ENCODE peak calls at places on chromosomes 13 and 19, in ten cellular contexts. D, C, U, V, P, G, K, R, S and Z are unnamed samples. For H3K4me1, the result is how much of the 10 kb centered on the place peaks cover.

GRCh38 chr13:37179646-37180045 is 74.2 kb upstream of the CSNK1A1L start:
- DNase-seq in D (no peak), G (no peak), S (no peak), V (no peak), R (no peak), U (no peak), C (no peak), P (no peak), K (no peak), Z (no peak)

GRCh38 chr13:85313761-85314503 is 485.3 kb downstream of the SLITRK6 start:
- DNase-seq in P (no peak), G (no peak), K (no peak), D (no peak), V (no peak), U (no peak), R (peak), C (no peak), S (no peak), Z (no peak)

GRCh38 chr13:49238621-49239020 is 9.1 kb upstream of the CDADC1 start:
- DNase-seq in S (no peak), K (no peak), G (no peak), R (no peak), V (no peak), P (no peak), D (no peak), C (no peak), U (no peak), Z (no peak)

GRCh38 chr13:64459778-64460177 is 2770.4 kb downstream of the PCDH9 start:
- DNase-seq in S (no peak), C (no peak), V (no peak), K (no peak), P (no peak), G (no peak), U (no peak), D (no peak), R (no peak), Z (no peak)

GRCh38 chr13:54852831-54853230 is 1824.2 kb downstream of the OLFM4 start:
- DNase-seq in U (no peak), P (no peak), K (no peak), V (no peak), C (no peak), D (no peak), R (no peak), G (no peak), S (no peak), Z (no peak)

GRCh38 chr13:27000686-27001085 is 170.9 kb downstream of the USP12 start:
- DNase-seq in D (no peak), U (no peak), V (no peak), P (peak), G (no peak), S (no peak), K (no peak), C (no peak), R (no peak), Z (no peak)

GRCh38 chr13:60538566-60538965 is 141.5 kb downstream of the TDRD3 start:
- DNase-seq in P (no peak), S (no peak), U (no peak), D (peak), R (no peak), C (no peak), V (no peak), K (no peak), G (no peak), Z (no peak)

GRCh38 chr13:103852036-103852435 is 785.8 kb upstream of the SLC10A2 start:
- DNase-seq in K (no peak), S (no peak), D (no peak), U (no peak), P (no peak), V (no peak), G (no peak), R (no peak), C (no peak), Z (no peak)

GRCh38 chr13:28583661-28584091 is 75.3 kb upstream of the POMP start:
- DNase-seq in D (peak), S (peak), K (no peak), V (no peak), P (no peak), C (no peak), R (no peak), G (no peak), U (no peak), Z (no peak)

GRCh38 chr13:45225370-45225769 is 24.5 kb upstream of the KCTD4 start:
- DNase-seq in S (no peak), V (no peak), G (no peak), R (no peak), K (no peak), P (no peak), U (no peak), D (no peak), C (no peak), Z (no peak)

GRCh38 chr19:10872551-10873107 is 1.3 kb downstream of the CARM1 start:
- DNase-seq in V (no peak), K (no peak), D (no peak), P (no peak), C (no peak), R (no peak), G (no peak), S (no peak), U (no peak), Z (no peak)

GRCh38 chr13:92270990-92271389 is 872.6 kb downstream of the GPC5 start:
- DNase-seq in C (no peak), V (no peak), K (no peak), U (no peak), R (no peak), S (no peak), P (no peak), G (no peak), D (no peak), Z (no peak)

GRCh38 chr13:92259523-92259922 is 861.1 kb downstream of the GPC5 start:
- DNase-seq in C (no peak), R (no peak), D (no peak), V (no peak), G (no peak), K (no peak), P (no peak), U (no peak), S (no peak), Z (no peak)

GRCh38 chr13:92260363-92260762 is 861.9 kb downstream of the GPC5 start:
- DNase-seq in C (no peak), G (no peak), U (no peak), R (no peak), D (peak), P (no peak), V (no peak), S (no peak), K (no peak), Z (no peak)

DNA sequence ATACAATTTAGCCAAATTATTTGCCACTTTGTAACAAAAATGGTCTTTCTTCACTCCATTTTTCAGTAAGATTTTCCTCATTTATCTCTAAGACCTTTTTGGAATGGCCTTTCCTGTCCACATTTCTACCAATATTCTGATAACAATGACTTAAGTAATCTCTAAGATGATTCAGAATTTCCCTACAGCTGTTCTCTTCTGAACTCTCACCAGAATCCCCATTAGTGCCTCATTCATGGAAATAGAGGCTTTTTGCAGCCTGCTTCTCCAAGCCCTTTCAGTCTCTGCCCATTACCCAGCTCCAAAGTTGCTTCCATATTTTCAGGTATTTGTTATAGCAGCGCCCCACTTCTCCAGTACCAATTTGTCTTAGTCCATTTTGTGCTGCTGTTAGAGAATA is 867.0 kb downstream of the GPC5 start:
- DNase-seq in P (no peak), D (no peak), S (no peak), U (no peak), K (no peak), C (no peak), V (no peak), R (no peak), G (no peak), Z (no peak)
- H3K4me1 ChIP-seq in P (under half), D (under half), S (under half), U (under half), K (under half), C (under half), V (under half), R (under half), G (under half), Z (under half)

DNA sequence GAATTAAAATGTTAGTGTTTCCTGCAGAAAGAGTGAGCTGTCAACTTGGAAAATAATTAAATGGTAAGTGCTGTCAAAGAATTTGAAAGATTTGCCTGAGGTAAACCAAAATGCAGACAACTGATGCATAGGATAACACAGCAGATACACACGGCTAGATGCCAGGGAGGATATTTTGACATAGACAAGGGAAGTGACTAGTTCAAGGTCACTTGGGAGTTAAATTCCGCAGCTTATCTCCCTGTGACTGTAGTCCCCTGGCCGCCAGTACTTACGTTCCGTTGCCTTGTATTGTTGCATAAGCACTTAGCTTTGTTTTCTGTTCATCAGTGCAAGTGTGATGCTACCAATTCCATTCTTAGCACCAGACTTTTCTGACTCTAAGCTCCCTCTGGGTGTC is 247.3 kb upstream of the MAB21L1 start:
- DNase-seq in P (no peak), G (no peak), R (no peak), S (no peak), K (peak), U (no peak), C (no peak), D (no peak), V (no peak), Z (no peak)
- TF ChIP-seq POLR2AphosphoS5 in P (no peak), G (no peak), R (no peak), S (no peak), K (no peak), U (no peak), C (no peak), D (no peak), V (no peak), Z (no peak)

GRCh38 chr13:79403113-79403512 is 2.9 kb downstream of the RBM26 start:
- DNase-seq in S (no peak), P (no peak), R (no peak), C (no peak), D (no peak), G (no peak), V (no peak), K (no peak), U (no peak), Z (no peak)
- H3K4me1 ChIP-seq in S (under half), P (under half), R (under half), C (under half), D (under half), G (under half), V (under half), K (half or more), U (under half), Z (half or more)

GRCh38 chr19:29098863-29099481 is 114.0 kb downstream of the UQCRFS1 start:
- DNase-seq in S (no peak), K (no peak), D (no peak), G (peak), C (no peak), R (no peak), V (no peak), P (peak), U (no peak), Z (peak)
- TF ChIP-seq POLR2AphosphoS5 in S (no peak), K (no peak), D (no peak), G (no peak), C (no peak), R (no peak), V (no peak), P (no peak), U (no peak), Z (no peak)

GRCh38 chr19:15274477-15274876 is 42.2 kb upstream of the EPHX3 start:
- DNase-seq in P (no peak), K (no peak), U (no peak), V (no peak), C (no peak), R (no peak), G (no peak), D (no peak), S (no peak), Z (no peak)

GRCh38 chr19:15280915-15281683 is 48.9 kb upstream of the EPHX3 start:
- DNase-seq in G (peak), R (no peak), S (no peak), U (peak), K (peak), V (no peak), D (no peak), C (peak), P (peak), Z (no peak)

GRCh38 chr19:15279326-15279904 is 47.2 kb upstream of the EPHX3 start:
- DNase-seq in K (no peak), G (no peak), D (no peak), V (no peak), R (no peak), P (no peak), C (no peak), S (no peak), U (no peak), Z (no peak)

GRCh38 chr19:15280048-15280725 is 47.9 kb upstream of the EPHX3 start:
- DNase-seq in G (no peak), R (no peak), C (no peak), V (no peak), U (no peak), S (no peak), D (no peak), P (no peak), K (no peak), Z (no peak)

DNA sequence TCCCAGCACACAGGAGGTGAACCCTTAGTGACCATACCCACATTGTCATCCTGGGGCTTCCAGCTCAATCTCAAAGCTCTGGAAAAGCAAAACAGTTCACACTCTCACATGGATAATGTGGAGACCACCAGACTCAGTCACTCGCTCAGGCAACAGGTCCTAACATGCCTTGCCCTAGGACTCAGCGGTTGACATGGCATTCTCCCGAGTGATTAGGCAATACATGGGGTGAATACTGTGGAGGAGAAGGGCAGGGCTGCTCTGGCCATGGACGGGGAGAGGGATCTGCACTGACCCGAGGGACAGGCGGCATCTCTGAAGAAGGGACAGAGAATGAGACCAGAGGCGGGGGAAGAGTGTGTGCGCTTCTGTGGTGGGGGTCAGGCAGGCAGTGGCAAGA is 44.4 kb upstream of the EPHX3 start:
- DNase-seq in K (no peak), G (no peak), U (no peak), V (no peak), R (no peak), D (no peak), C (no peak), P (no peak), S (no peak), Z (no peak)
- H3K4me1 ChIP-seq in K (half or more), G (half or more), U (under half), V (under half), R (under half), D (under half), C (half or more), P (under half), S (under half), Z (half or more)

GRCh38 chr13:91155512-91156114 is 191.9 kb upstream of the MIR17HG start:
- DNase-seq in V (no peak), G (no peak), C (no peak), K (no peak), S (no peak), R (no peak), D (peak), U (no peak), P (no peak), Z (no peak)
- TF ChIP-seq POLR2AphosphoS5 in V (no peak), G (no peak), C (no peak), K (no peak), S (no peak), R (no peak), D (no peak), U (no peak), P (no peak), Z (no peak)

GRCh38 chr19:54366811-54367210 is 2.1 kb upstream of the LAIR1 start:
- DNase-seq in S (no peak), C (no peak), R (no peak), V (no peak), P (no peak), G (no peak), D (no peak), K (no peak), U (no peak), Z (no peak)

GRCh38 chr19:54369082-54369691 is 4.5 kb upstream of the LAIR1 start:
- DNase-seq in K (no peak), S (no peak), U (no peak), V (no peak), C (no peak), D (no peak), P (no peak), R (no peak), G (no peak), Z (no peak)

GRCh38 chr19:54364775-54365257 is at the start of gene LAIR1:
- DNase-seq in K (no peak), R (no peak), G (peak), V (no peak), C (no peak), S (no peak), P (peak), D (no peak), U (no peak), Z (peak)
- H3K4me1 ChIP-seq in K (under half), R (under half), G (under half), V (under half), C (under half), S (under half), P (under half), D (under half), U (under half), Z (half or more)

GRCh38 chr13:110773480-110773879 is 60.0 kb downstream of the ING1 start:
- DNase-seq in C (no peak), K (no peak), G (no peak), P (no peak), D (no peak), U (no peak), S (no peak), R (no peak), V (no peak), Z (no peak)

GRCh38 chr13:110774490-110774889 is 61.0 kb downstream of the ING1 start:
- DNase-seq in U (no peak), D (no peak), R (no peak), P (no peak), G (no peak), V (no peak), S (no peak), K (no peak), C (no peak), Z (no peak)

GRCh38 chr13:110775576-110775975 is 62.1 kb downstream of the ING1 start:
- DNase-seq in C (no peak), V (no peak), R (no peak), P (no peak), S (no peak), G (no peak), U (no peak), D (no peak), K (no peak), Z (no peak)

GRCh38 chr13:110772091-110772984 is 58.8 kb downstream of the ING1 start:
- DNase-seq in D (no peak), V (no peak), G (no peak), K (no peak), P (no peak), U (no peak), C (no peak), R (no peak), S (no peak), Z (no peak)

DNA sequence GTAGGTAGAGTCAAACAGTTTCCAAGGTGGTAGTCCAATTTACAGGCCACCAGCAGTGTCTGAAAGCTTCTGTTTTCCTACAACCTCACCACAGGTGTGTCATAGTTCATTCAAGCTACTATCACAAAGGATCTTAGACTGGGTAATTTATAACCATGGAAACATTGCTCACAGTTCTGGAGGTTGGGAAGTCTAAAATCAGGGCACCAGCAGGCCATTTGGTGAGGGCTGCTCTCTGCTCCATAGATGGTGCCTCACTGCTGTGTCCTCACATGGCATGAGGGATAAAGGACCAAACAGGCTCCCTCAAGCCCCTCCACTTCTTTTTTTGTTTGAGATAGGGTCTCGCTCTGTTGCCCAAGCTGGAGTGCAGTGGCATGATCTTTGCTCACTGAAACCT is 60.6 kb downstream of the ING1 start:
- DNase-seq in S (no peak), P (no peak), C (no peak), V (no peak), G (no peak), K (no peak), D (no peak), R (no peak), U (no peak), Z (no peak)
- TF ChIP-seq POLR2AphosphoS5 in S (no peak), P (no peak), C (no peak), V (no peak), G (no peak), K (no peak), D (no peak), R (no peak), U (no peak), Z (no peak)

GRCh38 chr19:1049106-1049505 is 9.2 kb downstream of the ABCA7 start:
- DNase-seq in D (no peak), V (no peak), G (no peak), R (no peak), K (no peak), P (no peak), S (no peak), C (no peak), U (no peak), Z (no peak)

GRCh38 chr19:1046836-1047695 is 7.2 kb downstream of the ABCA7 start:
- DNase-seq in D (no peak), U (no peak), G (no peak), V (no peak), K (no peak), R (no peak), S (no peak), C (no peak), P (peak), Z (no peak)

GRCh38 chr19:1047696-1048147 is 7.8 kb downstream of the ABCA7 start:
- DNase-seq in C (no peak), R (no peak), K (no peak), P (peak), S (no peak), G (no peak), D (peak), V (no peak), U (no peak), Z (no peak)

GRCh38 chr19:1045247-1045603 is 5.3 kb downstream of the ABCA7 start:
- DNase-seq in S (peak), P (peak), G (peak), K (peak), R (peak), V (no peak), C (no peak), D (peak), U (no peak), Z (no peak)

GRCh38 chr19:1046117-1046626 is 6.3 kb downstream of the ABCA7 start:
- DNase-seq in C (no peak), V (no peak), G (no peak), P (no peak), D (peak), S (no peak), U (no peak), R (no peak), K (peak), Z (no peak)
- H3K4me1 ChIP-seq in C (under half), V (under half), G (under half), P (under half), D (under half), S (half or more), U (under half), R (under half), K (under half), Z (under half)

GRCh38 chr19:45800009-45800553 is 7.4 kb upstream of the DMWD start:
- DNase-seq in G (no peak), V (no peak), P (no peak), K (no peak), R (no peak), D (no peak), S (no peak), U (no peak), C (no peak), Z (no peak)
- TF ChIP-seq POLR2AphosphoS5 in G (no peak), V (no peak), P (no peak), K (no peak), R (no peak), D (no peak), S (no peak), U (no peak), C (no peak), Z (no peak)